ENCODE peak calls at places on chromosomes 6 and 20, in six cellular contexts. L, Q, U, J, R and S are unnamed samples.

GRCh38 chr6:28941681-28942448 is 18.1 kb upstream of the TRIM27 start:
- DNase-seq in J (no peak), Q (no peak), L (no peak), R (no peak), U (peak; percentile 40), S (no peak)

GRCh38 chr6:167701010-167701409 is 125.7 kb upstream of the AFDN start:
- DNase-seq in Q (no peak), J (no peak), L (no peak), U (no peak), R (no peak), S (no peak)

GRCh38 chr6:39377530-39377929 is 55.0 kb upstream of the KCNK16 start:
- DNase-seq in J (peak; percentile 72), L (peak; percentile 69), U (peak; percentile 91), R (peak; percentile 76), Q (no peak), S (peak; percentile 69)

GRCh38 chr6:84768442-84769174 is 4.2 kb upstream of the TBX18 start:
- DNase-seq in Q (no peak), J (no peak), U (no peak), R (peak; percentile 13), L (peak; percentile 28), S (no peak)

GRCh38 chr6:104589940-104590339 is 269.8 kb downstream of the HACE1 start:
- DNase-seq in Q (no peak), J (no peak), U (no peak), R (peak; percentile 7), L (no peak), S (no peak)

GRCh38 chr6:125974214-125974866 is 12.0 kb upstream of the TRMT11 start:
- DNase-seq in U (peak; percentile 54), Q (peak; percentile 56), R (peak; percentile 56), J (no peak), L (no peak), S (peak; percentile 54)

GRCh38 chr6:158471339-158471738 is 88.6 kb upstream of the TMEM181 start:
- DNase-seq in U (no peak), J (no peak), Q (no peak), R (no peak), L (no peak), S (no peak)

GRCh38 chr6:24926192-24926591 is 9.6 kb downstream of the RIPOR2 start:
- DNase-seq in J (no peak), L (no peak), R (no peak), Q (peak; percentile 51), U (no peak), S (no peak)

GRCh38 chr6:2614155-2614554 is 136.6 kb downstream of the MYLK4 start:
- DNase-seq in Q (no peak), U (no peak), L (no peak), J (no peak), R (no peak), S (no peak)

GRCh38 chr6:160991411-160992322 is at the start of gene MAP3K4:
- DNase-seq in U (peak; percentile 85), J (no peak), L (peak; percentile 85), R (peak; percentile 81), Q (peak; percentile 82), S (peak; percentile 60)

GRCh38 chr6:89589297-89590074 is 49.1 kb downstream of the LYRM2 start:
- DNase-seq in Q (no peak), J (no peak), R (peak; percentile 19), U (no peak), L (no peak), S (no peak)

GRCh38 chr6:37092851-37093727 is 76.9 kb upstream of the PIM1 start:
- DNase-seq in L (peak; percentile 51), U (peak; percentile 48), R (no peak), J (no peak), Q (no peak), S (no peak)

GRCh38 chr6:43860285-43860684 is 90.3 kb downstream of the VEGFA start:
- DNase-seq in R (no peak), L (no peak), U (no peak), Q (no peak), J (no peak), S (no peak)

GRCh38 chr6:106496791-106497190 is 132.5 kb downstream of the RTN4IP1 start:
- DNase-seq in R (peak; percentile 65), Q (no peak), L (no peak), U (no peak), J (no peak), S (no peak)

GRCh38 chr20:4813076-4813838 is 91.5 kb downstream of the PRND start:
- DNase-seq in Q (peak; percentile 49), R (no peak), J (no peak), U (no peak), L (peak; percentile 47), S (no peak)

GRCh38 chr6:3251462-3252314 is 7.1 kb upstream of the PSMG4 start:
- DNase-seq in R (peak; percentile 90), L (peak; percentile 71), U (peak; percentile 92), J (peak; percentile 75), Q (peak; percentile 73), S (peak; percentile 59)

GRCh38 chr6:93036835-93037234 is 382.5 kb downstream of the EPHA7 start:
- DNase-seq in L (no peak), U (no peak), Q (peak; percentile 2), J (no peak), R (peak; percentile 50), S (no peak)

GRCh38 chr20:3663858-3664257 is 659 bp upstream of the GFRA4 start:
- DNase-seq in R (no peak), Q (no peak), U (no peak), J (no peak), L (no peak), S (no peak)

GRCh38 chr6:3328145-3328544 is 69.4 kb downstream of the PSMG4 start:
- DNase-seq in Q (no peak), R (no peak), U (no peak), J (no peak), L (no peak), S (no peak)

GRCh38 chr6:43575772-43576551 is at the start of the genes POLH and XPO5:
- DNase-seq in Q (peak; percentile 95), U (peak; percentile 99), R (peak; percentile 95), J (peak; percentile 77), L (peak; percentile 93), S (peak; percentile 85)

GRCh38 chr20:25733903-25734302 is 37.2 kb upstream of the ZNF337 start:
- DNase-seq in R (no peak), J (no peak), Q (no peak), U (no peak), L (no peak), S (no peak)

GRCh38 chr6:72857791-72858190 is 235.9 kb downstream of the KCNQ5 start:
- DNase-seq in J (no peak), L (no peak), U (peak; percentile 16), Q (no peak), R (no peak), S (no peak)